ENCODE peak calls at places on chromosomes 11 and 22, in ten cellular contexts. T is naive B cell; J is pancreas; C is CD8-positive, alpha-beta T cell; Y is activated CD4-positive, CD25-positive, alpha-beta regulatory T cell treated with anti-CD3 and anti-CD28 coated beads, Interleukin-2, amount 50 U/mL, for 24 hours; R is right cardiac atrium; S is mucosa of descending colon; K is WTC11; E is activated naive CD4-positive, alpha-beta T cell treated with anti-CD3 and anti-CD28 coated beads, Interleukin-2, amount 50 U/mL, for 72 hours; U is K562. A is an unnamed sample.

GRCh38 chr11:43517518-43517917 is 158.8 kb downstream of the TTC17 start:
- ATAC-seq in E (peak), T (no peak), Y (no peak), R (no peak), J (no peak), S (no peak), U (no peak), C (no peak), K (no peak), A (no peak)

GRCh38 chr22:25536578-25536977 is 27.9 kb upstream of the GRK3 start:
- ATAC-seq in K (no peak), T (no peak), E (no peak), J (no peak), S (no peak), C (no peak), U (no peak), R (peak), Y (no peak), A (no peak)

GRCh38 chr22:49853981-49854791 is 542 bp downstream of the ZBED4 start:
- ATAC-seq in U (no peak), J (no peak), C (no peak), K (peak), R (peak), T (peak), S (peak), E (peak), Y (peak), A (no peak)

GRCh38 chr11:122138759-122139594 is 23.0 kb upstream of the BLID start:
- ATAC-seq in U (no peak), C (no peak), J (no peak), Y (no peak), K (peak), T (no peak), S (no peak), E (no peak), R (no peak), A (no peak)

GRCh38 chr22:17627961-17628303 is 617 bp downstream of the ATP6V1E1 start:
- ATAC-seq in C (no peak), R (no peak), U (no peak), E (no peak), J (no peak), T (no peak), S (no peak), Y (no peak), K (no peak), A (no peak)

GRCh38 chr11:108685419-108686161 is 20.7 kb downstream of the DDX10 start:
- ATAC-seq in C (no peak), S (no peak), U (no peak), K (no peak), T (no peak), J (no peak), R (no peak), E (no peak), Y (no peak), A (no peak)

GRCh38 chr11:76831911-76832310 is 28.8 kb upstream of the ACER3 start:
- ATAC-seq in E (no peak), R (no peak), C (no peak), Y (no peak), S (no peak), K (no peak), T (no peak), J (no peak), U (no peak), A (no peak)

GRCh38 chr11:126371595-126371994 is 16.1 kb downstream of the ST3GAL4 start:
- ATAC-seq in J (no peak), S (no peak), C (no peak), E (no peak), U (no peak), R (no peak), Y (no peak), T (no peak), K (no peak), A (no peak)

GRCh38 chr11:102256251-102256650 is 61.0 kb upstream of the BIRC3 start:
- ATAC-seq in E (peak), J (no peak), R (no peak), S (no peak), U (no peak), Y (no peak), C (no peak), K (no peak), T (no peak), A (no peak)

GRCh38 chr22:48112687-48113521 is 1350.5 kb downstream of the TBC1D22A start:
- ATAC-seq in T (no peak), S (peak), Y (peak), E (no peak), J (peak), U (no peak), R (no peak), K (no peak), C (no peak), A (no peak)

GRCh38 chr11:113087716-113088115 is 126.5 kb downstream of the NCAM1 start:
- ATAC-seq in R (no peak), S (no peak), Y (no peak), C (no peak), J (no peak), E (no peak), T (no peak), U (no peak), K (peak), A (no peak)

GRCh38 chr11:12019337-12019736 is 10.9 kb upstream of the DKK3 start:
- ATAC-seq in J (peak), R (peak), S (no peak), U (no peak), K (no peak), Y (no peak), E (no peak), T (no peak), C (no peak), A (peak)

GRCh38 chr11:58060939-58061672 is 30.4 kb downstream of the OR6Q1 start:
- ATAC-seq in Y (no peak), R (no peak), S (peak), K (peak), T (no peak), U (peak), C (no peak), E (no peak), J (peak), A (no peak)

GRCh38 chr11:96279421-96280290 is 63.3 kb downstream of the MAML2 start:
- ATAC-seq in S (peak), E (peak), C (peak), T (no peak), U (peak), Y (peak), R (peak), J (no peak), K (no peak), A (no peak)

GRCh38 chr11:46366661-46367161 is 14.8 kb upstream of the MDK start:
- ATAC-seq in R (no peak), Y (no peak), C (no peak), E (no peak), K (peak), S (no peak), J (no peak), T (no peak), U (peak), A (no peak)

GRCh38 chr11:60265373-60266214 is 14.9 kb upstream of the MS4A4A start:
- ATAC-seq in R (no peak), E (peak), K (peak), Y (no peak), T (peak), J (peak), U (peak), S (peak), C (no peak), A (no peak)

GRCh38 chr11:118144869-118145268 is 7.8 kb downstream of the SCN4B start:
- ATAC-seq in T (no peak), U (no peak), C (no peak), E (no peak), R (peak), S (no peak), Y (no peak), K (no peak), J (no peak), A (peak)

GRCh38 chr22:49882519-49883293 is 29.1 kb downstream of the ZBED4 start:
- ATAC-seq in U (no peak), Y (no peak), S (no peak), T (no peak), C (no peak), E (no peak), K (no peak), J (no peak), R (peak), A (no peak)

GRCh38 chr11:132253469-132254264 is 883.3 kb downstream of the NTM start:
- ATAC-seq in J (no peak), K (no peak), T (no peak), Y (no peak), R (peak), C (no peak), S (no peak), U (no peak), E (no peak), A (no peak)

GRCh38 chr11:8747173-8747572 is 64.6 kb downstream of the RPL27A start:
- ATAC-seq in U (no peak), Y (no peak), J (no peak), T (peak), E (no peak), R (no peak), C (no peak), S (peak), K (no peak), A (no peak)

GRCh38 chr11:17376493-17376892 is 12.0 kb downstream of the KCNJ11 start:
- ATAC-seq in E (no peak), K (no peak), T (no peak), Y (no peak), J (no peak), R (peak), C (no peak), S (no peak), U (no peak), A (no peak)

GRCh38 chr11:46134540-46134939 is 13.3 kb upstream of the PHF21A start:
- ATAC-seq in Y (no peak), T (no peak), R (no peak), E (no peak), C (no peak), J (no peak), K (peak), S (no peak), U (no peak), A (no peak)

GRCh38 chr11:107840120-107840479 is 18.5 kb downstream of the SLC35F2 start:
- ATAC-seq in E (peak), T (no peak), J (peak), K (no peak), R (peak), Y (no peak), C (no peak), S (peak), U (peak), A (peak)

GRCh38 chr22:42639541-42640241 is 710 bp downstream of the ATP5MGL start:
- ATAC-seq in R (no peak), K (peak), U (no peak), Y (no peak), E (no peak), S (no peak), C (peak), J (no peak), T (peak), A (no peak)

GRCh38 chr11:30045144-30045543 is 28.3 kb upstream of the KCNA4 start:
- ATAC-seq in S (no peak), C (no peak), U (no peak), K (no peak), E (no peak), Y (no peak), R (no peak), J (no peak), T (no peak), A (no peak)